ENCODE peak calls at places on chromosomes 1 and 21, in seven cellular contexts. F, G, I, D, C, J and W are unnamed samples.

GRCh38 chr21:35234725-35235124 is 185.6 kb upstream of the RUNX1 start:
- DNase-seq in F (no peak), G (no peak), I (no peak), D (no peak), C (no peak), J (no peak), W (no peak)

GRCh38 chr1:10639301-10640078 is 157.0 kb downstream of the CASZ1 start:
- DNase-seq in F (no peak), G (no peak), I (no peak), D (no peak), C (peak), J (peak), W (no peak)

GRCh38 chr1:205458777-205459566 is 3.1 kb upstream of the BLACAT1 start:
- DNase-seq in F (no peak), G (no peak), I (no peak), D (no peak), C (peak), J (peak), W (peak)

GRCh38 chr1:58497499-58497898 is 49.0 kb downstream of the OMA1 start:
- DNase-seq in F (no peak), G (no peak), I (no peak), D (no peak), C (no peak), J (peak), W (no peak)

GRCh38 chr1:239426821-239427495 is 40.6 kb downstream of the CHRM3 start:
- DNase-seq in F (peak), G (no peak), I (no peak), D (no peak), C (no peak), J (no peak), W (no peak)

GRCh38 chr21:45280178-45280821 is 7.4 kb downstream of the POFUT2 start:
- DNase-seq in F (no peak), G (no peak), I (no peak), D (peak), C (no peak), J (no peak), W (no peak)

GRCh38 chr1:178931843-178932551 is 61.1 kb upstream of the ANGPTL1 start:
- DNase-seq in F (no peak), G (peak), I (peak), D (peak), C (peak), J (no peak), W (peak)

GRCh38 chr1:30191154-30191702 is 532.2 kb downstream of the MATN1 start:
- DNase-seq in F (peak), G (peak), I (no peak), D (no peak), C (peak), J (peak), W (peak)

GRCh38 chr1:20792177-20792576 is 5.1 kb upstream of the HP1BP3 start:
- DNase-seq in F (peak), G (no peak), I (no peak), D (no peak), C (peak), J (no peak), W (peak)

GRCh38 chr1:205929812-205930577 is 13.3 kb downstream of the SLC26A9 start:
- DNase-seq in F (no peak), G (no peak), I (no peak), D (no peak), C (no peak), J (no peak), W (no peak)

GRCh38 chr1:177847843-177848242 is 122.0 kb downstream of the SEC16B start:
- DNase-seq in F (peak), G (no peak), I (no peak), D (no peak), C (peak), J (no peak), W (peak)

GRCh38 chr1:59592924-59593323 is 221.8 kb upstream of the HOOK1 start:
- DNase-seq in F (no peak), G (no peak), I (no peak), D (no peak), C (no peak), J (no peak), W (no peak)

GRCh38 chr1:3550511-3551289 is 60.6 kb downstream of the MEGF6 start:
- DNase-seq in F (no peak), G (no peak), I (no peak), D (no peak), C (no peak), J (no peak), W (no peak)

GRCh38 chr1:196680107-196680506 is 28.3 kb downstream of the CFH start:
- DNase-seq in F (no peak), G (no peak), I (no peak), D (no peak), C (peak), J (no peak), W (no peak)

GRCh38 chr1:210237981-210238380 is 5.4 kb downstream of the SERTAD4 start:
- DNase-seq in F (no peak), G (no peak), I (no peak), D (no peak), C (no peak), J (no peak), W (no peak)

GRCh38 chr1:210236840-210237409 is 4.3 kb downstream of the SERTAD4 start:
- DNase-seq in F (no peak), G (peak), I (no peak), D (peak), C (peak), J (no peak), W (no peak)

GRCh38 chr1:210241121-210241520 is 8.5 kb downstream of the SERTAD4 start:
- DNase-seq in F (no peak), G (no peak), I (no peak), D (no peak), C (no peak), J (no peak), W (no peak)

GRCh38 chr1:210237514-210237913 is 4.9 kb downstream of the SERTAD4 start:
- DNase-seq in F (no peak), G (no peak), I (no peak), D (no peak), C (peak), J (no peak), W (no peak)

DNA sequence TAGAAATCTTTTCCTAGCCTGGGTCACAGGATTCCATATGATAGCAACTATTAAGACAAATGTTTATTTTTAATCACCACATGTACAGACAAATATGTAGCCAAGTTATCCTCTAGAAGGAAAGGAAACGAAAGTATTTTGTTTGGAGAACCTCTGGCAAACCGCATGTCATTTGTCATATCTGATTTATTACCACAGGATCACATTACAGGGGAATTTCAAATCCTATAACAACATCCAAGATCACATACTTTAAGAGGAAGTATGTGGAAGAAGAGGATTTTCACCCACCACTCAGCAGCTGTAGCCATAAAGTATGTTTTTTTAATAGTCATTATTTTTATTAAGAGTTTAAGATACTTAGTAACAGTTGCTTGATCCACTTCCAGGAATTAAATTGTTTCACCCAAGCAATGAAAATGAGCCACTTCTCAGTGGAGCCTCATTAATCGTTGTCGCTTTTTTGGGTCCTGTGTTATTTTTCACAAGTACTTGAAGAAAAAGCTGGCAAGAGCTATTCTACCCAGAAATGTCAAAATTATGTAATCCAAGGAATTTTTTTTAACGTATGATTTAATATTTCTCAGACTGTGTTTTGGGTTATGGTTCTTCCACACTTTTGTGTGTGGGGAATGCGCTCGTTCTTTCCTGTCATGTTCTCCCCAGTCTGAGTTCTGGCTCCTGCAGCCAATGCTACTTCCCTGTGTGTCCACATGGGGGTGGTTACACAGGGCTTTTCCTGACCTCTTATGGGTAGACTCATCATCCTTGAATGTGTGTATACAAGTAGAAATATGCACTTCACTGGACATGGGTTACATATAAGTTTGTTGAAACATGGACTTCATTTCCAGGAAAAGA is 6.9 kb downstream of the SERTAD4 start:
- DNase-seq in F (peak), G (no peak), I (no peak), D (no peak), C (peak), J (peak), W (peak)
- TF ChIP-seq CTCF in F (peak), G (peak), I (peak), D (peak), C (peak), J (peak), W (peak)

GRCh38 chr1:40575336-40575735 is 43.9 kb downstream of the ZNF684 start:
- DNase-seq in F (no peak), G (no peak), I (no peak), D (no peak), C (no peak), J (no peak), W (peak)
- TF ChIP-seq CTCF in F (no peak), G (no peak), I (no peak), D (no peak), C (no peak), J (no peak), W (no peak)

GRCh38 chr1:161081519-161081918 is 7.8 kb downstream of the NECTIN4 start:
- DNase-seq in F (no peak), G (no peak), I (no peak), D (no peak), C (no peak), J (no peak), W (no peak)

GRCh38 chr1:161081151-161081405 is 8.3 kb downstream of the NECTIN4 start:
- DNase-seq in F (no peak), G (no peak), I (no peak), D (no peak), C (no peak), J (no peak), W (no peak)

GRCh38 chr1:161080391-161081150 is 8.8 kb downstream of the NECTIN4 start:
- DNase-seq in F (no peak), G (no peak), I (no peak), D (no peak), C (peak), J (no peak), W (no peak)

GRCh38 chr1:161077426-161077825 is 7.7 kb upstream of the ARHGAP30 start:
- DNase-seq in F (no peak), G (no peak), I (no peak), D (no peak), C (no peak), J (no peak), W (no peak)

DNA sequence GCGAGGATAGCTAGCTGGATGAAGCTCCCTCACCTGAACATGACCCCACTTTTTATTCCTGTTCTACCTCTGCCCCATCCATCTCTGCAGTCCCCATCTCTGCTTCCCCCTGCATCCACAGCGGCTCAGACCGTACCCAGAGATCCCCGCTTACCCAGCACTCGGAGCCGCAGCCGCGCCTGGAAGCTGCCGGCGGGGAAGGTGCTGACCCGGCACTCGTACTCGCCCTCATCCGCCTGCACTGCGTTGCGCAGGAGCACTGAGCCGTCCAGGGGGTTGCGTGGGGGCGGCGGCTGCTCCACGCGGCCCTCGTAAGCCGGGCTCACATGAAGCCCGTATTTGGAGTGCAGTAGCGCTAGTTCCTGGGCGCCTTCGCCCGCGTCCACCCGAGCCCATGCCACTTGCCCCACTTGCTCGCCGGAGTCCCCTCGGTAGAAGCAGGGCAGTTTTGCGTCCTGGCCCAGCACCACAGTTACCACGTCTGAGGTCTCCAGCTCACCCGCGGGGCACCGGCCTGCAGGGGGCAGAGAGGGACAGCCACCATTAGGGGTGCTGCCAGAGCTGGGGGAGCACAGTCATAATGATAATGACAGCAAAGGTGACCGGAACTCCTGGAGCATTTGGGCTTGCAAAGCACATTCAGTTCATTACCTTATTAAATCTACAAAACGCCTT is 9.8 kb downstream of the NECTIN4 start:
- DNase-seq in F (no peak), G (no peak), I (no peak), D (no peak), C (no peak), J (peak), W (no peak)
- TF ChIP-seq CTCF in F (no peak), G (no peak), I (no peak), D (no peak), C (no peak), J (peak), W (peak)

DNA sequence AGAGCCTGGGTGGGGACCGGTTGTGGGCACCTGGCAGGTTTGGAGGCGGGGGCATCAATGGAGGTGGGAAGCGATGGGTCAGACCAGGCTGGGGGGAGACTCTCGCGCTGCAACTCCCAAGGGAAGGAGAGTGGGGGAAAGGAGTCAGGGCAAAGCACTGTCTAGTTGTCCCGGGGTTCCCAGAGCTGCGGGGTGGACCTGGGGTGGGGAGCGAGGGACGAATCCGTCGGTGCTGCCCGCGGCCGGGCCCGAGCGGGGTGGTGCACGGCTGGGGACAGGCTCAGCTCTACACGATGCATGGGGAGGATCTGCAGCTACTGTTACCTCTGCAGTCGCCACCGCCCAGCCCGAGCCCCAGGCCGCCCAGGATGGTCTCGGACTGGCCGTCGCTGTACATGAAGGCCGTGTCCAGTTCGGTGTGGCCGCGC is 427 bp downstream of the AKR7A2 start:
- DNase-seq in F (no peak), G (no peak), I (no peak), D (peak), C (no peak), J (no peak), W (no peak)
- TF ChIP-seq CTCF in F (no peak), G (no peak), I (no peak), D (no peak), C (no peak), J (no peak), W (no peak)

DNA sequence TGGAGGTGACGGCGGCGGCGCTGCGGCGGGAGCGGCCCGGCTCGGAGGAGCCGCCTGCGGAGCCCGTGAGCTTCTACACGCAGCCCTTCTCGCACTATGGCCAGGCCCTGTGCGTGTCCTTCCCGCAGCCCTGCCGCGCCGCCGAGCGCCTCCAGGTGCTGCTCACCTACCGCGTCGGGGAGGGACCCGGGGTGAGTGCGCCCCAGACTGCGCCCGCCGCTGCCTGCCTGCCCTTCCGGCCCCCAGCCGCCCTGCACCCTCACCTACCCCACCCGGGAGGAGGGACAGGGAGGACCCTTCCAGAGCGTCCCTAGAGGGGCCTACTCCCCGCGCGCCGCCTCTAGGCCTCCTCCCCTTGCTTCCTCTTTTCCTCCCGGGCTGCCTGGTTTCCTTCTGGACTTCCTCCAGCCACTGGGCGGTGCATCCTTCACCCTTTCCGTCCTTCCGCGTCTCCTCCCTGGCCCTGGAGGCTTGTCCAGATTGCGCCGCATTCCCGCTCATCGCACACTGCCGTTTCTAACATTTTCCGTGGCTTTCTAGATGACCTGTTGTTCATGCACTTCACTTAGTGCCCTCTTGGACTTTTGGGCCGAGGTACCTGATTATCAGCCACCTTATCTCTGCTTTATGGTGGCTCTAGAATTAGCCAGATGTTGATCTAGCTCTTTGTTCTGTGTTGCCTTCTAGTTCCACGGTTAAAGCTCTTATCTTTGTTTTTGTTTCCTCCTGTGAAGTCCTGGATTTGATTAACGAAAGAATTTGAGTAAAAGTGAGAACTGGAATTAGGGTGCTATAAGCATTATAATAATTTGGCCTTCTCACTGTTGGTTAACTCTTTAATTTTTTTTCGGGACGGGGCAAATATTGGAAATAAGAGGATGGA is 716 bp downstream of the RNPEP start:
- DNase-seq in F (no peak), G (peak), I (peak), D (peak), C (peak), J (peak), W (peak)
- TF ChIP-seq CTCF in F (no peak), G (peak), I (peak), D (no peak), C (peak), J (peak), W (peak)